ENCODE peak calls at places on chromosome 14, in six cellular contexts. J, D, I, L, W and H are unnamed samples.
A peak's percentile ranks its signal among the peaks of the same experiment; 100 is the strongest.

GRCh38 chr14:23414254-23414653 is 6.2 kb upstream of the MYH6 start:
- DNase-seq in J (no peak), D (peak; percentile 65), I (no peak), L (no peak), W (peak; percentile 25), H (no peak)

GRCh38 chr14:104582649-104583048 is 3.1 kb downstream of the C14orf180 start:
- DNase-seq in J (no peak), D (no peak), I (no peak), L (no peak), W (peak; percentile 78), H (no peak)

GRCh38 chr14:68261092-68261842 is 441.7 kb downstream of the RAD51B start:
- DNase-seq in J (peak; percentile 18), D (no peak), I (no peak), L (no peak), W (no peak), H (no peak)

GRCh38 chr14:75132374-75133086 is 5.7 kb upstream of the NEK9 start:
- DNase-seq in J (peak; percentile 89), D (peak; percentile 68), I (peak; percentile 47), L (no peak), W (peak; percentile 75), H (no peak)

GRCh38 chr14:45891417-45892080 is 638.5 kb upstream of the MIS18BP1 start:
- DNase-seq in J (no peak), D (no peak), I (no peak), L (no peak), W (peak; percentile 41), H (no peak)

GRCh38 chr14:38847161-38847560 is 255.9 kb downstream of the SEC23A start:
- DNase-seq in J (no peak), D (no peak), I (no peak), L (no peak), W (no peak), H (no peak)

GRCh38 chr14:106841701-106842100 is 1315.3 kb downstream of the TMEM121 start:
- DNase-seq in J (no peak), D (no peak), I (no peak), L (no peak), W (no peak), H (no peak)

GRCh38 chr14:76779221-76780057 is 18.2 kb downstream of the VASH1 start:
- DNase-seq in J (no peak), D (no peak), I (no peak), L (no peak), W (no peak), H (no peak)

GRCh38 chr14:53510281-53510912 is 357.3 kb upstream of the DDHD1 start:
- DNase-seq in J (no peak), D (no peak), I (no peak), L (no peak), W (no peak), H (no peak)

GRCh38 chr14:77800814-77801213 is 905 bp downstream of the ADCK1 start:
- DNase-seq in J (no peak), D (no peak), I (no peak), L (no peak), W (no peak), H (no peak)